ENCODE peak calls at places on chromosomes 5 and 9, in six cellular contexts. P, N, O, F, I and B are unnamed samples.

GRCh38 chr9:132412089-132412488 is 2.1 kb downstream of the CFAP77 start:
- DNase-seq in P (no peak), N (no peak), O (no peak), F (peak; percentile 65), I (peak; percentile 9), B (peak; percentile 18)

GRCh38 chr5:179294131-179294780 is 51.0 kb downstream of the ADAMTS2 start:
- DNase-seq in P (no peak), N (no peak), O (no peak), F (no peak), I (no peak), B (no peak)

GRCh38 chr5:78972654-78973428 is 12.3 kb downstream of the ARSB start:
- DNase-seq in P (no peak), N (no peak), O (peak; percentile 42), F (no peak), I (peak; percentile 10), B (no peak)

GRCh38 chr5:76715484-76715733 is 517 bp upstream of the F2R start:
- DNase-seq in P (no peak), N (peak; percentile 19), O (no peak), F (no peak), I (no peak), B (no peak)

GRCh38 chr9:112065781-112066606 is 109.1 kb downstream of the SUSD1 start:
- DNase-seq in P (peak; percentile 58), N (no peak), O (peak; percentile 81), F (peak; percentile 17), I (peak; percentile 97), B (peak; percentile 72)

GRCh38 chr9:4289411-4290380 is 10.2 kb downstream of the GLIS3 start:
- DNase-seq in P (no peak), N (no peak), O (no peak), F (no peak), I (no peak), B (no peak)

GRCh38 chr9:27400334-27400875 is 103.5 kb upstream of the EQTN start:
- DNase-seq in P (no peak), N (no peak), O (no peak), F (no peak), I (no peak), B (no peak)

GRCh38 chr5:109451161-109451560 is 41.4 kb upstream of the PJA2 start:
- DNase-seq in P (no peak), N (no peak), O (no peak), F (no peak), I (no peak), B (no peak)

GRCh38 chr5:121910036-121910435 is 51.7 kb upstream of the SRFBP1 start:
- DNase-seq in P (no peak), N (no peak), O (no peak), F (no peak), I (no peak), B (no peak)

GRCh38 chr9:6512085-6512657 is 99.2 kb downstream of the UHRF2 start:
- DNase-seq in P (no peak), N (no peak), O (no peak), F (no peak), I (no peak), B (no peak)

GRCh38 chr9:21994526-21994995 is at the start of gene CDKN2B-AS1:
- DNase-seq in P (peak; percentile 60), N (no peak), O (peak; percentile 49), F (peak; percentile 44), I (peak; percentile 60), B (no peak)

GRCh38 chr9:108041551-108041950 is 552.0 kb upstream of the KLF4 start:
- DNase-seq in P (no peak), N (no peak), O (no peak), F (no peak), I (peak; percentile 73), B (peak; percentile 89)

GRCh38 chr9:35700031-35700430 is 10.3 kb upstream of the TPM2 start:
- DNase-seq in P (peak; percentile 86), N (no peak), O (no peak), F (no peak), I (no peak), B (no peak)

GRCh38 chr5:175684931-175685330 is 27.1 kb downstream of the HRH2 start:
- DNase-seq in P (no peak), N (no peak), O (no peak), F (no peak), I (no peak), B (no peak)

GRCh38 chr5:173582198-173583092 is 34.0 kb downstream of the BOD1 start:
- DNase-seq in P (no peak), N (no peak), O (no peak), F (no peak), I (no peak), B (no peak)

GRCh38 chr5:155274484-155274883 is 260.9 kb downstream of the KIF4B start:
- DNase-seq in P (no peak), N (no peak), O (no peak), F (no peak), I (no peak), B (no peak)

GRCh38 chr9:129451089-129451656 is 169.7 kb downstream of the C9orf50 start:
- DNase-seq in P (no peak), N (no peak), O (no peak), F (no peak), I (no peak), B (no peak)

GRCh38 chr5:151523335-151523734 is 67.8 kb downstream of the FAT2 start:
- DNase-seq in P (no peak), N (peak; percentile 41), O (no peak), F (peak; percentile 62), I (peak; percentile 59), B (peak; percentile 71)

GRCh38 chr9:107751522-107752235 is 262.1 kb upstream of the KLF4 start:
- DNase-seq in P (peak; percentile 81), N (no peak), O (peak; percentile 74), F (no peak), I (peak; percentile 59), B (peak; percentile 79)

GRCh38 chr5:94415798-94416197 is 202.6 kb downstream of the KIAA0825 start:
- DNase-seq in P (no peak), N (no peak), O (no peak), F (no peak), I (no peak), B (no peak)

GRCh38 chr9:125785187-125785840 is 38.1 kb downstream of the PBX3 start:
- DNase-seq in P (peak; percentile 16), N (no peak), O (no peak), F (no peak), I (peak; percentile 12), B (no peak)

GRCh38 chr9:124475158-124475867 is 25.1 kb downstream of the ADGRD2 start:
- DNase-seq in P (no peak), N (no peak), O (no peak), F (peak; percentile 62), I (no peak), B (no peak)

GRCh38 chr5:21806943-21807342 is 1046.2 kb downstream of the CDH12 start:
- DNase-seq in P (peak; percentile 27), N (no peak), O (no peak), F (no peak), I (peak; percentile 28), B (peak; percentile 93)

GRCh38 chr5:79890119-79890870 is 100.8 kb downstream of the MTX3 start:
- DNase-seq in P (peak; percentile 15), N (peak; percentile 49), O (no peak), F (no peak), I (no peak), B (no peak)

GRCh38 chr5:175867587-175868347 is 3.6 kb upstream of the CPLX2 start:
- DNase-seq in P (no peak), N (no peak), O (peak; percentile 58), F (peak; percentile 65), I (no peak), B (peak; percentile 66)

GRCh38 chr5:174413520-174414314 is 310.7 kb upstream of the MSX2 start:
- DNase-seq in P (no peak), N (no peak), O (no peak), F (no peak), I (no peak), B (peak; percentile 58)

GRCh38 chr5:53991942-53992341 is 318.4 kb downstream of the ARL15 start:
- DNase-seq in P (no peak), N (no peak), O (no peak), F (no peak), I (no peak), B (peak; percentile 23)

GRCh38 chr9:92846662-92847145 is 31.1 kb downstream of the ZNF484 start:
- DNase-seq in P (no peak), N (no peak), O (no peak), F (no peak), I (no peak), B (no peak)

GRCh38 chr9:2242778-2243395 is 227.7 kb downstream of the SMARCA2 start:
- DNase-seq in P (no peak), N (no peak), O (no peak), F (no peak), I (no peak), B (no peak)

GRCh38 chr5:80269991-80270438 is 14.2 kb upstream of the SERINC5 start:
- DNase-seq in P (no peak), N (no peak), O (no peak), F (no peak), I (no peak), B (no peak)

GRCh38 chr5:168347368-168347767 is 55.9 kb downstream of the WWC1 start:
- DNase-seq in P (no peak), N (peak; percentile 27), O (no peak), F (no peak), I (no peak), B (no peak)

DNA sequence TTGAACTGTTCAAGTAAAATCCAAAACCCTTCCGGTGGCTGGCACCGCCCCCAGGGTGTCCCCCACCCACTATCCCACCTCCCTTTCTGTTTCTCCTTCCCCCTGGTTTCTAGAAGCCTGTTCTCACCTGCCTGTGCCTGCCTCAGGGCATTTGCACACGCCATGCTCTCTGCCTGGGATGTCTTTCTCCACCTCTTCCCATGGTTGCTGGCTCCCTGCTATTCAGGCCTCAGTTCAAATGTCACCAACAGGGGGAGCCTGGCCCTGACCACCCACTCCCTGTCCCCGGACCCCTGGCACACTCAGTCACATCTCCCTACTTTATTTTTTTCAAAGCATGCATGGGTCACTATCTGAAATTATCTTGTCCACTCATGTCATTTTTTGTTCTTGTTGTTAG is 39.9 kb upstream of the EEIG1 start:
- DNase-seq in P (no peak), N (no peak), O (no peak), F (peak; percentile 30), I (no peak), B (no peak)
- TF ChIP-seq CTCF in P (no peak), N (peak; percentile 42), O (no peak), F (peak; percentile 23), I (peak; percentile 47), B (no peak)

DNA sequence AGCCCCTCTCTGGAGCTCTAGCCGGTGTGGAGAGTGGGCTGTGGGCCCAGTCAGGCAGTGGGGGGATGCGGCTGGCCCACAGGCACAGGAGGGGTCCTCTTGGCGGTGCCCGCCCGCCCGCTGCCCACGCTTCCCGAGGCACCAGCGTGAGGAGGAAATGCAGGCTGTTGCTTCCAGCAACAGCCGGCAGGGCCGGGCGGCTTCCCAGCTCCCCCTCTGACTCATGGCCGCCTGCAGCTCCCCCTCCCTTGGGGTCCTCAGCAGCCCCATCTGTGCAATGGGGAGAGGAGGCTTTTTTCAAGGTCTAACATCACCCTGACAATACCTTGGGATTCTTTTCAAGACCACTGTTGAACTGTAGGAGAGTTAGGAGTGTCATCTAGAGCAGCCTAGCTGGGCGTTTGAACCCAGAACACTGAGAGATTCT is 10.4 kb downstream of the CXXC5 start:
- DNase-seq in P (no peak), N (no peak), O (no peak), F (no peak), I (no peak), B (peak; percentile 55)
- TF ChIP-seq CTCF in P (no peak), N (no peak), O (no peak), F (no peak), I (peak; percentile 52), B (no peak)

GRCh38 chr5:135179308-135179980 is 145.4 kb upstream of the PITX1 start:
- DNase-seq in P (no peak), N (no peak), O (no peak), F (peak; percentile 28), I (no peak), B (no peak)
- TF ChIP-seq CTCF in P (no peak), N (no peak), O (no peak), F (no peak), I (peak; percentile 31), B (no peak)

GRCh38 chr5:111834926-111835599 is 78.1 kb upstream of the NREP start:
- DNase-seq in P (peak; percentile 24), N (no peak), O (no peak), F (no peak), I (no peak), B (peak; percentile 30)
- TF ChIP-seq CTCF in P (no peak), N (no peak), O (no peak), F (no peak), I (peak; percentile 33), B (no peak)